ENCODE peak calls at places on chromosomes 5 and 9, in four cellular contexts. One of them, this sample, is unnamed.

GRCh38 chr5:125541085-125541484 is 794.6 kb upstream of the ZNF608 start:
- DNase-seq in spleen: no peak
- DNase-seq in HepG2: no peak
- DNase-seq in pancreas: no peak
- DNase-seq in this sample: no peak

GRCh38 chr5:72468606-72469005 is 38.6 kb downstream of the ZNF366 start:
- DNase-seq in spleen: no peak
- DNase-seq in pancreas: no peak
- DNase-seq in HepG2: no peak
- DNase-seq in this sample: no peak

GRCh38 chr5:58751222-58751621 is 168.3 kb downstream of the RAB3C start:
- DNase-seq in spleen: no peak
- DNase-seq in HepG2: no peak
- DNase-seq in pancreas: no peak
- DNase-seq in this sample: no peak

GRCh38 chr9:98132806-98133631 is 14.0 kb upstream of the TRIM14 start:
- DNase-seq in HepG2: no peak
- DNase-seq in spleen: no peak
- DNase-seq in pancreas: no peak
- DNase-seq in this sample: no peak

GRCh38 chr5:31886206-31886605 is 247.3 kb downstream of the PDZD2 start:
- DNase-seq in spleen: no peak
- DNase-seq in pancreas: no peak
- DNase-seq in HepG2: no peak
- DNase-seq in this sample: no peak

GRCh38 chr5:37696190-37697021 is 143.4 kb downstream of the GDNF start:
- DNase-seq in HepG2: peak; percentile 52
- DNase-seq in pancreas: no peak
- DNase-seq in spleen: no peak
- DNase-seq in this sample: no peak

GRCh38 chr9:113594484-113595299 is 131.2 kb downstream of the RGS3 start:
- DNase-seq in HepG2: no peak
- DNase-seq in spleen: peak; percentile 78
- DNase-seq in pancreas: peak; percentile 74
- DNase-seq in this sample: no peak

GRCh38 chr9:107810493-107810931 is 320.9 kb upstream of the KLF4 start:
- DNase-seq in spleen: no peak
- DNase-seq in HepG2: no peak
- DNase-seq in pancreas: no peak
- DNase-seq in this sample: peak; percentile 66

GRCh38 chr5:32326216-32326772 is 13.6 kb upstream of the MTMR12 start:
- DNase-seq in HepG2: no peak
- DNase-seq in pancreas: no peak
- DNase-seq in spleen: no peak
- DNase-seq in this sample: no peak

GRCh38 chr9:136527721-136528710 is 17.8 kb downstream of the NOTCH1 start:
- DNase-seq in HepG2: no peak
- DNase-seq in pancreas: no peak
- DNase-seq in spleen: no peak
- DNase-seq in this sample: no peak

GRCh38 chr5:111151998-111152397 is 59.9 kb downstream of the WDR36 start:
- DNase-seq in spleen: no peak
- DNase-seq in pancreas: no peak
- DNase-seq in HepG2: no peak
- DNase-seq in this sample: no peak

GRCh38 chr9:121646992-121647391 is 4.4 kb upstream of the DAB2IP start:
- DNase-seq in pancreas: no peak
- DNase-seq in HepG2: no peak
- DNase-seq in spleen: peak; percentile 6
- DNase-seq in this sample: no peak

GRCh38 chr9:99023229-99023628 is 79.5 kb downstream of the COL15A1 start:
- DNase-seq in spleen: no peak
- DNase-seq in HepG2: no peak
- DNase-seq in pancreas: no peak
- DNase-seq in this sample: no peak

GRCh38 chr5:79754865-79755555 is 65.4 kb downstream of the CMYA5 start:
- DNase-seq in spleen: no peak
- DNase-seq in HepG2: peak; percentile 87
- DNase-seq in pancreas: no peak
- DNase-seq in this sample: no peak

GRCh38 chr9:78713746-78714405 is 417.0 kb downstream of the PSAT1 start:
- DNase-seq in pancreas: no peak
- DNase-seq in spleen: no peak
- DNase-seq in HepG2: no peak
- DNase-seq in this sample: no peak

GRCh38 chr5:169745441-169746146 is 108.5 kb downstream of the DOCK2 start:
- DNase-seq in pancreas: no peak
- DNase-seq in HepG2: no peak
- DNase-seq in spleen: no peak
- DNase-seq in this sample: no peak

GRCh38 chr5:122751293-122751753 is 23.6 kb upstream of the SNX2 start:
- DNase-seq in spleen: no peak
- DNase-seq in pancreas: no peak
- DNase-seq in HepG2: no peak
- DNase-seq in this sample: no peak

GRCh38 chr9:27844797-27845196 is 271.5 kb upstream of the C9orf72 start:
- DNase-seq in pancreas: no peak
- DNase-seq in spleen: no peak
- DNase-seq in HepG2: no peak
- DNase-seq in this sample: no peak

GRCh38 chr9:22158983-22159382 is 149.9 kb upstream of the CDKN2B start:
- DNase-seq in pancreas: no peak
- DNase-seq in spleen: no peak
- DNase-seq in HepG2: peak; percentile 85
- DNase-seq in this sample: peak; percentile 86

GRCh38 chr5:159805021-159805420 is 111.3 kb upstream of the ADRA1B start:
- DNase-seq in pancreas: no peak
- DNase-seq in spleen: no peak
- DNase-seq in HepG2: no peak
- DNase-seq in this sample: no peak

GRCh38 chr9:133587051-133587450 is 22.1 kb downstream of the FAM163B start:
- DNase-seq in spleen: no peak
- DNase-seq in HepG2: no peak
- DNase-seq in pancreas: no peak
- DNase-seq in this sample: no peak

GRCh38 chr5:111603446-111603827 is 91.1 kb upstream of the STARD4 start:
- DNase-seq in pancreas: no peak
- DNase-seq in HepG2: no peak
- DNase-seq in spleen: no peak
- DNase-seq in this sample: no peak

GRCh38 chr9:38144421-38144820 is 75.4 kb upstream of the SHB start:
- DNase-seq in pancreas: no peak
- DNase-seq in HepG2: no peak
- DNase-seq in spleen: no peak
- DNase-seq in this sample: peak; percentile 3

GRCh38 chr9:98080346-98080745 is 23.8 kb downstream of the NANS start:
- DNase-seq in pancreas: no peak
- DNase-seq in spleen: no peak
- DNase-seq in HepG2: no peak
- DNase-seq in this sample: no peak

GRCh38 chr9:77810637-77811119 is 162.6 kb upstream of the GNA14 start:
- DNase-seq in HepG2: no peak
- DNase-seq in spleen: no peak
- DNase-seq in pancreas: no peak
- DNase-seq in this sample: no peak

GRCh38 chr9:116686135-116686534 is 970 bp upstream of the TRIM32 start:
- DNase-seq in HepG2: no peak
- DNase-seq in pancreas: no peak
- DNase-seq in spleen: no peak
- DNase-seq in this sample: no peak
- H3K4me3 ChIP-seq in HepG2: peak overlapping the region; percentile 91
- H3K4me3 ChIP-seq in pancreas: peak overlapping the region; percentile 64
- H3K4me3 ChIP-seq in spleen: no peak overlapping the region
- H3K4me3 ChIP-seq in this sample: peak overlapping the region; percentile 80

GRCh38 chr5:54146906-54147305 is 163.5 kb downstream of the ARL15 start:
- DNase-seq in pancreas: no peak
- DNase-seq in spleen: no peak
- DNase-seq in HepG2: no peak
- DNase-seq in this sample: no peak
- H3K27ac ChIP-seq in pancreas: no peak overlapping the region
- H3K27ac ChIP-seq in spleen: no peak overlapping the region
- H3K27ac ChIP-seq in HepG2: no peak overlapping the region
- H3K27ac ChIP-seq in this sample: no peak overlapping the region

GRCh38 chr9:124477211-124478013 is 27.2 kb downstream of the ADGRD2 start:
- DNase-seq in spleen: no peak
- DNase-seq in HepG2: no peak
- DNase-seq in pancreas: no peak
- DNase-seq in this sample: no peak

GRCh38 chr9:124475868-124476690 is 25.8 kb downstream of the ADGRD2 start:
- DNase-seq in spleen: no peak
- DNase-seq in HepG2: no peak
- DNase-seq in pancreas: no peak
- DNase-seq in this sample: no peak

GRCh38 chr9:124479371-124479770 is 27.8 kb downstream of the NR5A1 start:
- DNase-seq in HepG2: no peak
- DNase-seq in pancreas: no peak
- DNase-seq in spleen: no peak
- DNase-seq in this sample: no peak

GRCh38 chr9:124479947-124480620 is 27.1 kb downstream of the NR5A1 start:
- DNase-seq in spleen: no peak
- DNase-seq in pancreas: no peak
- DNase-seq in HepG2: no peak
- DNase-seq in this sample: no peak

DNA sequence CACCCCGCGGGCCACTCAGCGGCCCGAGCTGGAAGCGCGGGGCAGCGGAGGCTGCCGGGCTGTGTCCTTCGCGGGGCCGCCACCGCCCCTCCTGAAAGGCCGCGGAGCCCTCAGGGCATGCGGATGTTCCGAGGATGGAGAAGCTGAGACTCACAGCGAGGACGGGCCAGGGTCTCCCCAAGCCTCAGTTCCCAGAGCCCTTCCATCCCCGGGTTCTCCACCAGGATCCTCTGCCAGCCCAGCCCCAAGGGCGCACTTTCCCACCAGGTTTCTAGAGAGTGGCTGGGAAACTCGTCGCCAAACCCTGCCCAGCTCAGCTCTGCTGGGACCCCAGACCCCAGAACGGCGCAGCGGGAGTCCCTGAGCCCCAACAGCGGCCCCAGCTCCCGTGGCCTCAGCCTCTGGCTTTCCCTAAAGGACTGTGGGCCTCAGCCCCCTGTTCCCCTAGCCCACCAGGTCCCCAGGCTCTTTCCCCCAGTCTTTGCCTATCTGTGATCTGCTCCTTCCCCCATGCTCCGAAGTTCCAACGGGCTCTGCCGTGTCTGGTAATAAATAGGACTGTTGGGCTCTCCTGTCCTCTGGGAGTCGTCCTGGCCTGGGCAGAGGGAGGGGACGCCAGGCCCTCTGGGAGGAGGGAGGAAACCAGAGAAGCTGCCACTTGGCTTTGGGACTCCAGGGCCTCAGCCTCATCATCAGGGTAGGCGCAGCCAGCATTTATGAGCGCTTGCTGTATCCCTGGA is 27.9 kb downstream of the ADGRD2 start:
- DNase-seq in HepG2: no peak
- DNase-seq in pancreas: no peak
- DNase-seq in spleen: no peak
- DNase-seq in this sample: no peak
- TF ChIP-seq CTCF in HepG2: no peak
- TF ChIP-seq CTCF in pancreas: no peak
- TF ChIP-seq CTCF in spleen: no peak
- TF ChIP-seq CTCF in this sample: no peak

GRCh38 chr9:90562229-90562628 is 80.4 kb downstream of the DIRAS2 start:
- DNase-seq in pancreas: no peak
- DNase-seq in spleen: no peak
- DNase-seq in HepG2: no peak
- DNase-seq in this sample: no peak

GRCh38 chr9:90556897-90557296 is 85.7 kb downstream of the DIRAS2 start:
- DNase-seq in spleen: no peak
- DNase-seq in HepG2: peak; percentile 7
- DNase-seq in pancreas: no peak
- DNase-seq in this sample: no peak

GRCh38 chr9:90555351-90556057 is 87.1 kb downstream of the DIRAS2 start:
- DNase-seq in pancreas: no peak
- DNase-seq in HepG2: peak; percentile 9
- DNase-seq in spleen: no peak
- DNase-seq in this sample: no peak

GRCh38 chr9:90559075-90560073 is 83.2 kb downstream of the DIRAS2 start:
- DNase-seq in spleen: no peak
- DNase-seq in pancreas: no peak
- DNase-seq in HepG2: no peak
- DNase-seq in this sample: no peak
- H3K4me3 ChIP-seq in spleen: no peak overlapping the region
- H3K4me3 ChIP-seq in pancreas: no peak overlapping the region
- H3K4me3 ChIP-seq in HepG2: no peak overlapping the region
- H3K4me3 ChIP-seq in this sample: no peak overlapping the region

DNA sequence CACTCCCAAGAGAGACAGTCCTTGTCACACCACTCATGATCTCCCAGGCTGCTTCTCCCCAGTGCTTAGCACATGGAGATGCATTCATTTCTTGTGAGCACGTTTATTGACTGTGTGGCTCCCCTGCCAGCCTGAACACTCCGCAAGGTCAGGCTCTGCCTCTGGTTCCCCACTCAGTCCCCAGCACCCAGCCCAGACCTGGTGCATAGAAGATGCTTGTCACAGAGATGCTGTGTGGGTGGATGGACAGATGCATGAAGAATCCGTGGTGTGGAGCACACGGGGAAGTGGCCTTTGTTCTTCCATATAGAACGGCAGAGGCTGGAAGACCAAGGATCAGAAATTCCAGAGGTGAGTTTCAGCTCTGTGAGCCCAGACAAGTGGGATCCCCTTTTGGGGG is 13.8 kb upstream of the CRB2 start:
- DNase-seq in pancreas: no peak
- DNase-seq in HepG2: no peak
- DNase-seq in spleen: no peak
- DNase-seq in this sample: no peak
- H3K27ac ChIP-seq in pancreas: no peak overlapping the region
- H3K27ac ChIP-seq in HepG2: no peak overlapping the region
- H3K27ac ChIP-seq in spleen: peak overlapping the region; percentile 55
- H3K27ac ChIP-seq in this sample: no peak overlapping the region